ENCODE peak calls at places on chromosomes 2 and 18, in six cellular contexts. E is upper lobe of right lung; X is thoracic aorta; G is CD4-positive, CD25-positive, alpha-beta regulatory T cell; B is left lung; Z is lung. P is an unnamed sample.

GRCh38 chr2:69636395-69636794 is 7.1 kb downstream of the AAK1 start:
- ATAC-seq in E (no peak), Z (no peak), G (no peak), X (no peak), B (no peak), P (no peak)

GRCh38 chr2:167928434-167928833 is 319.0 kb downstream of the STK39 start:
- ATAC-seq in B (no peak), E (no peak), G (no peak), Z (no peak), X (no peak), P (no peak)

GRCh38 chr2:113075030-113075429 is 7.3 kb downstream of the IL1F10 start:
- ATAC-seq in B (no peak), E (no peak), Z (no peak), X (no peak), G (peak; percentile 54), P (no peak)

GRCh38 chr18:10078053-10078452 is 164.2 kb downstream of the VAPA start:
- ATAC-seq in Z (no peak), G (no peak), X (no peak), E (no peak), B (peak; percentile 20), P (no peak)

GRCh38 chr18:35590935-35591334 is 9.4 kb downstream of the GALNT1 start:
- ATAC-seq in E (no peak), B (no peak), G (no peak), X (no peak), Z (no peak), P (no peak)

GRCh38 chr2:206343144-206343543 is 68.7 kb downstream of the ZDBF2 start:
- ATAC-seq in Z (no peak), X (no peak), G (no peak), B (no peak), E (no peak), P (no peak)

GRCh38 chr2:144679942-144680341 is 160.0 kb upstream of the ZEB2 start:
- ATAC-seq in X (no peak), Z (no peak), E (no peak), B (no peak), G (no peak), P (no peak)

GRCh38 chr18:54209471-54210180 is 14.8 kb downstream of the MBD2 start:
- ATAC-seq in X (no peak), E (no peak), Z (no peak), B (no peak), G (no peak), P (no peak)

GRCh38 chr2:101002562-101003277 is 631 bp downstream of the RPL31 start:
- ATAC-seq in E (no peak), X (no peak), B (peak; percentile 8), Z (no peak), G (no peak), P (no peak)

GRCh38 chr2:207746131-207746530 is 23.6 kb downstream of the FZD5 start:
- ATAC-seq in E (peak; percentile 91), B (peak; percentile 86), G (peak; percentile 44), X (no peak), Z (no peak), P (peak; percentile 61)

GRCh38 chr2:68237404-68237803 is 14.9 kb downstream of the PPP3R1 start:
- ATAC-seq in X (no peak), E (no peak), G (no peak), Z (no peak), B (peak; percentile 70), P (no peak)

GRCh38 chr18:2979871-2980606 is 32.9 kb downstream of the LPIN2 start:
- ATAC-seq in E (peak; percentile 72), Z (no peak), X (no peak), B (peak; percentile 11), G (peak; percentile 48), P (peak; percentile 29)

GRCh38 chr2:8380026-8380425 is 301.8 kb upstream of the ID2 start:
- ATAC-seq in B (no peak), Z (no peak), G (no peak), X (no peak), E (peak; percentile 9), P (peak; percentile 28)

GRCh38 chr18:14914126-14914525 is 166.2 kb downstream of the ANKRD30B start:
- ATAC-seq in X (no peak), E (no peak), G (no peak), Z (no peak), B (no peak), P (no peak)

GRCh38 chr2:3447789-3448317 is 68.4 kb downstream of the TRAPPC12 start:
- ATAC-seq in Z (peak; percentile 21), X (no peak), E (no peak), B (no peak), G (no peak), P (peak; percentile 26)

GRCh38 chr18:56986829-56987228 is 160.1 kb upstream of the BOD1L2 start:
- ATAC-seq in E (no peak), G (no peak), X (no peak), Z (no peak), B (no peak), P (no peak)

GRCh38 chr2:178404380-178404767 is 46.6 kb downstream of the PRKRA start:
- ATAC-seq in Z (no peak), X (no peak), B (peak; percentile 41), E (peak; percentile 69), G (peak; percentile 37), P (no peak)

GRCh38 chr18:9647496-9648323 is 33.4 kb upstream of the PPP4R1 start:
- ATAC-seq in B (no peak), Z (no peak), X (no peak), G (no peak), E (peak; percentile 46), P (no peak)

DNA sequence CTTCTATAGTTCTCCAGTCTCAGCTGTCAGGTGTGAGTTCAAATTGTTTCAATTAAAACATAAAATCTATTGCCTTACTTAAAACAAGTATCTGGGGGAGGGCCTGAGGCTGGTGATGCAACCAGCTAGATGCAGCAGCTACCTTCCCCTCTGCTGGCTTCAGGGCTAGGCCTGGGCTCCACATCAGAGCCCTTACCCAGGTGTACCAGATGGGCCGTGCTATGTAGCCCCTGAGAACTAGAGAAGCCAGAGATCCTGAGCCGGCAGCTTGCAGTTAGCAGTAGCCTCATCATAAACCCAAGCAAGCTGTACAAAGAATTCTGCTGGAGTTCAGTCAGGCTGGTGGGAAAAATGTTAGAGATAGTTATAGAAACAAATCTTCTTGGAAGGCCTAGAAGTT is 97.7 kb upstream of the ACAA2 start:
- ATAC-seq in X (no peak), E (no peak), B (no peak), G (no peak), Z (no peak), P (no peak)
- H3K27me3 ChIP-seq in X (no peaks in the 10 kb centered on the region), E (no peaks in the 10 kb centered on the region), B (no peaks in the 10 kb centered on the region), G (no peaks in the 10 kb centered on the region), Z (no peaks in the 10 kb centered on the region), P (peaks cover 17% of the 10 kb centered on the region)

DNA sequence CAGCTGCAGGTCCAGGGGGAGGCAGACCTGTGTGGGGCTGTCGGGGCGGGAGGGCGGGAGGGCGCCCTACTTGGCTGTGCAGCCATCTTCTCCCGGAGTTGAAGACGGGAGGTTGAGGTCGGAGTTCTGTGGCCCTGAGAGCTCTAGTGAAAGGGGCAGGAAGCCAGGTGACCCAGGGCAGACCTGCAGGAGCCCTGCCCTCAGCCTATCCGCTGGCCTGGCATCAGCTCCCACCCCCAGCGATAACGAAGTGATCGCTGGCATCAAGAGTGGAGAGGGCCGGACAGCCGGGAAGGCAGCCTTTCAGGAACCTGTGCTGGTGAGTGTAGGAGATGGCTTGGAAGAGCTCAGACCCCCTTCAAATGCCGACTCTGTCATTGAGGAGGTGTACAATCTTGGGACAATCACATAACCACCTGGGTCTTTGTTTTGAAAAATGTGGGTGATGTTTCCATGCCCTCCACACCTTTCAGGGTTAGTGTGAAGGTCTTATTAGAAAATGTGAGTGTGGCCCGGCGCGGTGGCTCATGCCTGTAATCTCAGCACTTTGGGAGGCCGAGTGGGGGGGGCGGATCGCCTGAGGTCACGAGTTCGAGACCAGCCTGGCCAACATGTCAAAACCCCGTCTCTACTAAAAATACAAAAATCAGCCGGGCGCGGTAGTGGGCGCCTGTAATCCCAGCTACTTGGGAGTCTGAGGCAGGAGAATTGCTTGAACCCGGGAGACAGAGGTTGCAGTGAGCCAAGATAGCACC is 1.3 kb downstream of the ARHGEF4 start:
- ATAC-seq in E (no peak), Z (no peak), X (no peak), B (no peak), G (no peak), P (no peak)
- H3K27me3 ChIP-seq in E (peaks cover 51% of the 10 kb centered on the region), Z (no peaks in the 10 kb centered on the region), X (peaks cover 3% of the 10 kb centered on the region), B (peaks cover 38% of the 10 kb centered on the region), G (no peaks in the 10 kb centered on the region), P (peaks cover 78% of the 10 kb centered on the region)

GRCh38 chr2:235495373-235496238 is 1.8 kb downstream of the AGAP1 start:
- ATAC-seq in X (no peak), E (no peak), Z (no peak), G (no peak), B (peak; percentile 2), P (no peak)

GRCh38 chr2:235493402-235493774 is 455 bp upstream of the AGAP1 start:
- ATAC-seq in B (peak; percentile 24), E (peak; percentile 34), G (no peak), X (no peak), Z (peak; percentile 5), P (peak; percentile 69)

GRCh38 chr2:235494716-235495372 is 1.0 kb downstream of the AGAP1 start:
- ATAC-seq in E (peak; percentile 38), X (no peak), G (no peak), B (peak; percentile 59), Z (no peak), P (peak; percentile 2)

GRCh38 chr2:235492850-235493344 is 946 bp upstream of the AGAP1 start:
- ATAC-seq in B (no peak), Z (no peak), E (no peak), X (no peak), G (no peak), P (no peak)

DNA sequence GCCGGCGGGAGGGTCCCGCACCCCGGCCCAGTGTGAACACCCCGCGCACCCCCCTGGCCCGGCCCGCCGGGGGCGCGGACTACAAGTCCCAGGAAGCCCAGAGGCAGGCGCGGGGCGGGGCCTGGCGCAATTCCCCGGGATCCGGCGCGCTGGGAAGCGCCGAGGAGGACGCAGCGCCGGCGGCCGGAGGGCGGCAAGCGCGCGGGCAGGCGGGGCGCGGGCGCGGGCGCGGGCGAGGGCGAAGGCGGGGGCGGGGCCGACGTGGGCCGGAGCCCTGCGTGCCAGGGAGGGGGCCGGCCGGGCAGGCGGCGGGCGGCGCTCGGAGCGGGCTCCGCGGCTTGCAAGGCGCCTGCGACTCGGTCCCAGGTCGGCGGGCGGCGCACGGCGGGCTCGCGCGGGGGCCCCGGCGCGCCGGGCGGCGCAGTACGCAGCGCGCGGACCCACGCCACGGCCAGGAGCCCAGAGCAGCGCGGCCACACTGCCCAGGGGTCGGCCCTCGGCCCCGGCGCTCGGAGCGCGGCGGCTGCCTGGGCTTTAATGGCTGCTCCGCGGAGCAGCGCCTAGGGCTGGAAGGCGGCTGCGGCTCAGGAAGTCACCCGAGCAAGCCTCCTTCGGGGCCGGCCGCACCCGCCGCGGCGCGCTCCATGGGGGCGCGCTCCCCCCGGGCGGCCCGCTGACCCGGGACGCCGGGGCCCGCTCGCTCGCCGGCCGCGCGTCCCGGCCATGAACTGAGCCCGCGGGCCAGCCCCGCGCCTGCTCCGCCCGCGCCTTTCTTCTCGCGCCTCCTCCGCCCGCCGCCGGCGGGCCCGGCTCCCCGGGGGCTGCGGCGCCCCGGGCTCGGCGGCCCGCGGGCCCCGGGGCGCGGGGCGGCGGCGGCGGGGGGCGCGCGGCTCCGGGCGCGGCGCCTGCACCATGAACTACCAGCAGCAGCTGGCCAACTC is at the start of gene AGAP1:
- ATAC-seq in X (peak; percentile 94), Z (peak; percentile 70), E (peak; percentile 92), B (peak; percentile 86), G (no peak), P (peak; percentile 96)
- H3K27me3 ChIP-seq in X (no peaks in the 10 kb centered on the region), Z (no peaks in the 10 kb centered on the region), E (no peaks in the 10 kb centered on the region), B (no peaks in the 10 kb centered on the region), G (peaks cover 11% of the 10 kb centered on the region), P (no peaks in the 10 kb centered on the region)

DNA sequence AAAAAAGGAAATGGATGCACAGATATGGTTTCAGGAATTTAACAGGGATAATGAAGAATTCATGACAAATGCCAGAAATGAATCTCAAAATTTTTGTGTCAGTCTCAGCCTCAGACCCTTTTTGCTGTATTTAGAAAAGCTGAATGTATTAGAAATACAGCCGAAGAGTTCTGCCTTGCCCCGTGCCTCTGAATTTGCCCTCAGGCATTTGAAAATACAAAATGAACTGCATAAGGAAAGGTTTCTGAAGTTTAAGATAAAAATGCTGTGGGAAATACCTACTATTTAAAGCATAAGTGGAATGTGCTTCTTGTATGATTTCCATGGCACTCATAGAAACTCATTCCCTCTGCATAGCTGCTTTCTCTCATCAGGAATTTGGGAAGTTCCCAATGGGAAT is 1580.6 kb downstream of the DPP10 start:
- ATAC-seq in Z (no peak), G (no peak), X (no peak), E (no peak), B (no peak), P (no peak)
- H3K27me3 ChIP-seq in Z (no peaks in the 10 kb centered on the region), G (no peaks in the 10 kb centered on the region), X (no peaks in the 10 kb centered on the region), E (no peaks in the 10 kb centered on the region), B (no peaks in the 10 kb centered on the region), P (no peaks in the 10 kb centered on the region)

P was measured in gastroesophageal sphincter.